ENCODE peak calls at places on chromosomes 1 and 21, in six cellular contexts. S is neuronal stem cell, K is IMR-90, D is H9, R is H1, O is mesendoderm. Z is an unnamed sample.

GRCh38 chr1:147721711-147722110 is 38.7 kb downstream of the GJA5 start:
- DNase-seq in D (no peak), S (no peak), R (no peak), O (peak), K (no peak), Z (peak)

GRCh38 chr1:50424940-50425375 is 1.7 kb upstream of the DMRTA2 start:
- DNase-seq in D (peak), R (peak), S (no peak), O (peak), K (no peak), Z (no peak)

GRCh38 chr1:41360074-41361027 is 883 bp upstream of the FOXO6 start:
- DNase-seq in O (peak), S (no peak), R (peak), K (no peak), D (peak), Z (peak)

GRCh38 chr1:191913234-191913948 is 244.9 kb upstream of the RGS18 start:
- DNase-seq in R (no peak), K (peak), D (no peak), O (no peak), S (no peak), Z (no peak)

GRCh38 chr1:169091480-169091941 is 15.0 kb upstream of the ATP1B1 start:
- DNase-seq in O (no peak), R (no peak), K (peak), S (no peak), D (no peak), Z (peak)

GRCh38 chr1:61083014-61083798 is 845 bp downstream of the NFIA start:
- DNase-seq in S (no peak), K (no peak), D (no peak), R (peak), O (no peak), Z (peak)

GRCh38 chr1:167782946-167783345 is 61.2 kb downstream of the MPZL1 start:
- DNase-seq in O (no peak), R (no peak), S (no peak), K (no peak), D (no peak), Z (no peak)

GRCh38 chr1:82377201-82377884 is 576.6 kb downstream of the ADGRL2 start:
- DNase-seq in S (no peak), R (no peak), D (no peak), O (peak), K (no peak), Z (no peak)

GRCh38 chr1:218468707-218469106 is 123.6 kb downstream of the TGFB2 start:
- DNase-seq in R (no peak), K (no peak), D (no peak), S (no peak), O (no peak), Z (no peak)

GRCh38 chr1:171881466-171881865 is 40.2 kb downstream of the DNM3 start:
- DNase-seq in K (no peak), R (no peak), O (no peak), S (no peak), D (no peak), Z (no peak)

GRCh38 chr1:923131-923990 is at the start of gene SAMD11:
- DNase-seq in S (peak), R (peak), K (peak), D (peak), O (peak), Z (peak)

GRCh38 chr21:8991968-8992621 is 1529.3 kb upstream of the TPTE start:
- DNase-seq in S (no peak), K (no peak), R (no peak), D (no peak), O (no peak), Z (no peak)

GRCh38 chr1:52665173-52666020 is 32.4 kb downstream of the SHISAL2A start:
- DNase-seq in S (no peak), R (no peak), K (no peak), O (peak), D (no peak), Z (no peak)

GRCh38 chr1:12107718-12108117 is 44.6 kb downstream of the TNFRSF8 start:
- DNase-seq in K (no peak), R (no peak), O (no peak), D (no peak), S (no peak), Z (no peak)

GRCh38 chr1:12099610-12100009 is 36.5 kb downstream of the TNFRSF8 start:
- DNase-seq in S (no peak), D (no peak), R (no peak), K (no peak), O (no peak), Z (no peak)

GRCh38 chr1:12102066-12102465 is 39.0 kb downstream of the TNFRSF8 start:
- DNase-seq in S (no peak), D (no peak), R (no peak), K (no peak), O (no peak), Z (no peak)

GRCh38 chr1:12100071-12100470 is 37.0 kb downstream of the TNFRSF8 start:
- DNase-seq in R (no peak), K (peak), S (no peak), O (no peak), D (no peak), Z (no peak)

GRCh38 chr1:12104417-12104816 is 41.3 kb downstream of the TNFRSF8 start:
- DNase-seq in O (no peak), R (no peak), S (no peak), K (no peak), D (no peak), Z (no peak)
- H3K23ac ChIP-seq in O (no peak), R (no peak), S (no peak), K (no peak), D (no peak), Z (no peak)

GRCh38 chr1:215623162-215623561 is 56.1 kb downstream of the KCTD3 start:
- DNase-seq in D (no peak), K (peak), O (no peak), R (no peak), S (no peak), Z (no peak)
- H2BK15ac ChIP-seq in D (no peak), K (no peak), O (no peak), R (no peak), S (no peak), Z (no peak)

GRCh38 chr1:232547938-232548484 is 81.9 kb downstream of the SIPA1L2 start:
- DNase-seq in R (no peak), O (no peak), D (no peak), K (peak), S (no peak), Z (no peak)

GRCh38 chr1:232542633-232543032 is 87.3 kb downstream of the SIPA1L2 start:
- DNase-seq in O (peak), D (no peak), S (no peak), K (no peak), R (no peak), Z (no peak)

GRCh38 chr1:232538943-232539302 is 91.0 kb downstream of the SIPA1L2 start:
- DNase-seq in S (no peak), R (peak), D (no peak), K (no peak), O (no peak), Z (no peak)

GRCh38 chr1:232538224-232538942 is 91.5 kb downstream of the SIPA1L2 start:
- DNase-seq in S (peak), K (peak), R (peak), O (peak), D (peak), Z (peak)

GRCh38 chr1:232543194-232543593 is 86.7 kb downstream of the SIPA1L2 start:
- DNase-seq in R (no peak), K (no peak), S (no peak), D (no peak), O (no peak), Z (no peak)
- H2BK5ac ChIP-seq in R (no peak), K (no peak), S (no peak), D (no peak), O (no peak), Z (no peak)

GRCh38 chr1:229793488-229793887 is 167.4 kb downstream of the URB2 start:
- DNase-seq in R (no peak), O (no peak), D (no peak), S (no peak), K (no peak), Z (no peak)

GRCh38 chr1:229784834-229785233 is 158.8 kb downstream of the URB2 start:
- DNase-seq in R (no peak), K (no peak), S (no peak), O (no peak), D (no peak), Z (no peak)

GRCh38 chr1:229792576-229792975 is 166.5 kb downstream of the URB2 start:
- DNase-seq in R (no peak), S (no peak), O (no peak), K (no peak), D (no peak), Z (no peak)

GRCh38 chr1:229786974-229787610 is 161.0 kb downstream of the URB2 start:
- DNase-seq in R (no peak), K (no peak), D (no peak), O (no peak), S (no peak), Z (no peak)

DNA sequence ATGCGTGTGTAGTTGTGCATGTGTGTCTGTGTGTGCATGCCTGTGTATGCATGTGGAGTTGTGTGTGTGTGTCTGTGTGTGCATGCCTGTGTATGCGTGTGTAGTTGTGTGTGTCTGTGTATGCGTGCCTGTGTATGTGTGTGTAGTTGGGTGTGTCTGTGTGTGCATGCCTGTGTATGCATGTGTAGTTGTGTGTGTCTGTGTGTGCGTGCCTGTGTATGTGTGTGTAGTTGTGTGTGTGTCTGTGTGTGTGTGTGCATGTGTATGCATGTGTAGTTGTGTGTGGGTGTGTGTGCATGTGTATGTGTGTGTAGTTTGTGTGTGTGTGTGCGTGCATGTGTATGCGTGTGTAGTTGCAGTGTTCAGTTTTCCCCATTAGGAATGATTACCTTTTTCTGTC is 162.0 kb downstream of the URB2 start:
- DNase-seq in R (no peak), K (no peak), O (no peak), D (no peak), S (no peak), Z (no peak)
- H3K23ac ChIP-seq in R (no peak), K (no peak), O (no peak), D (no peak), S (peak), Z (no peak)

GRCh38 chr1:221118176-221118937 is 239.1 kb downstream of the HLX start:
- DNase-seq in S (no peak), R (no peak), D (no peak), K (no peak), O (no peak), Z (no peak)

GRCh38 chr1:221117133-221117532 is 237.9 kb downstream of the HLX start:
- DNase-seq in O (no peak), K (no peak), D (no peak), S (no peak), R (no peak), Z (no peak)

GRCh38 chr1:221122501-221122900 is 243.3 kb downstream of the HLX start:
- DNase-seq in S (no peak), R (no peak), O (no peak), K (no peak), D (no peak), Z (peak)

GRCh38 chr1:221117548-221117951 is 238.3 kb downstream of the HLX start:
- DNase-seq in R (no peak), K (peak), S (no peak), D (no peak), O (no peak), Z (peak)

GRCh38 chr1:221118938-221119320 is 239.7 kb downstream of the HLX start:
- DNase-seq in O (no peak), R (no peak), S (no peak), K (no peak), D (no peak), Z (no peak)
- H2BK15ac ChIP-seq in O (no peak), R (no peak), S (no peak), K (no peak), D (no peak), Z (no peak)

GRCh38 chr1:93142161-93142560 is 38.1 kb downstream of the TMED5 start:
- DNase-seq in K (no peak), D (no peak), S (no peak), R (no peak), O (no peak), Z (no peak)

GRCh38 chr1:93140106-93140505 is 40.1 kb downstream of the TMED5 start:
- DNase-seq in D (no peak), O (no peak), R (no peak), S (no peak), K (peak), Z (no peak)

GRCh38 chr1:93143729-93144229 is 36.4 kb downstream of the TMED5 start:
- DNase-seq in R (no peak), O (no peak), S (no peak), D (no peak), K (no peak), Z (no peak)

GRCh38 chr1:93148001-93148400 is 32.2 kb downstream of the TMED5 start:
- DNase-seq in K (peak), R (no peak), O (no peak), S (no peak), D (no peak), Z (no peak)

DNA sequence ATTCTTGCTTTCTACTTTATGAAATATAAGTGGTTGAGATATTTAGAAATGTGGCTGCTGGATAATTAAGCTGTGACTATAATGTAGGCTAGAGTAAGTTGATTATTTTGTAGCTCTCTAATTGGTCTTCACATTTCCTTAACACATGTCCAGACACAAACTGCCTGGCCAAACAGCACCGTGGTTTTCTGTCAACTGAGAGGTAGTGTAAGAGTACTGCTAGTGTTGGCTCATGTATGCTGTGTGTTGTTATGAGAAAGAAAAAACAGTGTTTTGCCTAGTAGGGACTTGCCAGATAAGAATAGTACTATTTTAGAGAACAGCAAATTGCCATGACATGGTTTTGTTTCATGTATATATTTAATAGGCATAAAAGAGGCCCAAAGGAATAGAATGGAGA is 37.1 kb downstream of the TMED5 start:
- DNase-seq in S (no peak), R (no peak), O (no peak), K (no peak), D (no peak), Z (no peak)
- H2BK5ac ChIP-seq in S (no peak), R (no peak), O (no peak), K (no peak), D (no peak), Z (no peak)

GRCh38 chr1:175918364-175918801 is 175.0 kb upstream of the TNR start:
- DNase-seq in K (peak), D (no peak), S (no peak), O (peak), R (no peak), Z (peak)

GRCh38 chr1:175920401-175920800 is 177.0 kb upstream of the TNR start:
- DNase-seq in S (no peak), O (peak), R (no peak), K (peak), D (no peak), Z (peak)

GRCh38 chr1:175922254-175922881 is 179.0 kb upstream of the TNR start:
- DNase-seq in O (peak), K (no peak), D (peak), S (no peak), R (no peak), Z (peak)

GRCh38 chr1:175914115-175914514 is 170.7 kb upstream of the TNR start:
- DNase-seq in D (no peak), S (no peak), O (no peak), R (no peak), K (no peak), Z (no peak)

GRCh38 chr1:175919001-175919400 is 175.6 kb upstream of the TNR start:
- DNase-seq in R (no peak), D (no peak), S (no peak), K (no peak), O (no peak), Z (peak)
- H3K23ac ChIP-seq in R (no peak), D (no peak), S (no peak), K (peak), O (no peak), Z (no peak)

GRCh38 chr1:12552951-12553921 is 64.8 kb downstream of the DHRS3 start:
- DNase-seq in O (peak), K (no peak), S (no peak), R (no peak), D (no peak), Z (no peak)
- H2BK15ac ChIP-seq in O (no peak), K (peak), S (peak), R (no peak), D (no peak), Z (no peak)

Z was measured in mesenchymal stem cell.